ENCODE peak calls at places on chromosomes 2 and 18, in six cellular contexts. One of them, this sample, is unnamed.

GRCh38 chr18:44452346-44452745 is 228.3 kb upstream of the SETBP1 start:
- DNase-seq in astrocyte of the spinal cord: peak
- DNase-seq in Caki2: no peak
- DNase-seq in prostate gland: no peak
- DNase-seq in NCI-H1092 treated with DMSO at 0.1 percent for 48 hours: no peak
- DNase-seq in activated T-cell treated with anti-CD3 and anti-CD28 coated beads, Interleukin-2, amount 50 U/mL, for 1 hour: no peak
- DNase-seq in this sample: no peak

GRCh38 chr2:23622466-23622865 is 237.5 kb downstream of the KLHL29 start:
- DNase-seq in Caki2: no peak
- DNase-seq in prostate gland: no peak
- DNase-seq in activated T-cell treated with anti-CD3 and anti-CD28 coated beads, Interleukin-2, amount 50 U/mL, for 1 hour: no peak
- DNase-seq in astrocyte of the spinal cord: no peak
- DNase-seq in NCI-H1092 treated with DMSO at 0.1 percent for 48 hours: no peak
- DNase-seq in this sample: no peak

GRCh38 chr2:226796840-226797288 is 2.8 kb downstream of the IRS1 start:
- DNase-seq in activated T-cell treated with anti-CD3 and anti-CD28 coated beads, Interleukin-2, amount 50 U/mL, for 1 hour: peak
- DNase-seq in prostate gland: peak
- DNase-seq in Caki2: no peak
- DNase-seq in astrocyte of the spinal cord: peak
- DNase-seq in NCI-H1092 treated with DMSO at 0.1 percent for 48 hours: no peak
- DNase-seq in this sample: no peak

GRCh38 chr2:69202323-69202722 is 184.7 kb downstream of the GFPT1 start:
- DNase-seq in astrocyte of the spinal cord: no peak
- DNase-seq in activated T-cell treated with anti-CD3 and anti-CD28 coated beads, Interleukin-2, amount 50 U/mL, for 1 hour: no peak
- DNase-seq in NCI-H1092 treated with DMSO at 0.1 percent for 48 hours: no peak
- DNase-seq in Caki2: no peak
- DNase-seq in prostate gland: no peak
- DNase-seq in this sample: no peak

GRCh38 chr18:44712025-44712424 is 31.3 kb downstream of the SETBP1 start:
- DNase-seq in prostate gland: no peak
- DNase-seq in astrocyte of the spinal cord: no peak
- DNase-seq in NCI-H1092 treated with DMSO at 0.1 percent for 48 hours: no peak
- DNase-seq in Caki2: no peak
- DNase-seq in activated T-cell treated with anti-CD3 and anti-CD28 coated beads, Interleukin-2, amount 50 U/mL, for 1 hour: no peak
- DNase-seq in this sample: no peak

GRCh38 chr2:3246928-3247714 is 130.5 kb downstream of the EIPR1 start:
- DNase-seq in Caki2: no peak
- DNase-seq in astrocyte of the spinal cord: no peak
- DNase-seq in activated T-cell treated with anti-CD3 and anti-CD28 coated beads, Interleukin-2, amount 50 U/mL, for 1 hour: no peak
- DNase-seq in NCI-H1092 treated with DMSO at 0.1 percent for 48 hours: no peak
- DNase-seq in prostate gland: no peak
- DNase-seq in this sample: no peak

GRCh38 chr2:145007673-145008263 is 487.8 kb upstream of the ZEB2 start:
- DNase-seq in activated T-cell treated with anti-CD3 and anti-CD28 coated beads, Interleukin-2, amount 50 U/mL, for 1 hour: no peak
- DNase-seq in astrocyte of the spinal cord: peak
- DNase-seq in prostate gland: no peak
- DNase-seq in Caki2: no peak
- DNase-seq in NCI-H1092 treated with DMSO at 0.1 percent for 48 hours: peak
- DNase-seq in this sample: no peak

GRCh38 chr2:222451270-222451674 is 26.9 kb downstream of the SGPP2 start:
- DNase-seq in prostate gland: no peak
- DNase-seq in Caki2: no peak
- DNase-seq in NCI-H1092 treated with DMSO at 0.1 percent for 48 hours: no peak
- DNase-seq in activated T-cell treated with anti-CD3 and anti-CD28 coated beads, Interleukin-2, amount 50 U/mL, for 1 hour: no peak
- DNase-seq in astrocyte of the spinal cord: no peak
- DNase-seq in this sample: no peak

GRCh38 chr18:50665015-50665414 is 105.1 kb downstream of the MAPK4 start:
- DNase-seq in prostate gland: no peak
- DNase-seq in astrocyte of the spinal cord: no peak
- DNase-seq in activated T-cell treated with anti-CD3 and anti-CD28 coated beads, Interleukin-2, amount 50 U/mL, for 1 hour: no peak
- DNase-seq in NCI-H1092 treated with DMSO at 0.1 percent for 48 hours: no peak
- DNase-seq in Caki2: no peak
- DNase-seq in this sample: no peak